ENCODE peak calls at places on chromosome 4, in eight cellular contexts. One of them, this sample, is unnamed.

GRCh38 chr4:15521442-15522039 is 51.9 kb downstream of the CC2D2A start:
- DNase-seq in stimulated activated CD4-positive, alpha-beta T cell treated with anti-CD3 and anti-CD28 coated beads, Interleukin-15, amount 100 ng/mL, for 1 hour: no peak
- DNase-seq in HEK293T: no peak
- DNase-seq in NCI-H1694 treated with DMSO at 0.1 percent for 48 hours: no peak
- DNase-seq in T-helper 2 cell: no peak
- DNase-seq in T-helper 1 cell: no peak
- DNase-seq in ELR: no peak
- DNase-seq in activated naive CD4-positive, alpha-beta T cell treated with anti-CD3 and anti-CD28 coated beads, Interleukin-2, amount 50 U/mL, for 72 hours: no peak
- DNase-seq in this sample: peak

GRCh38 chr4:14054391-14054790 is 426.9 kb upstream of the BOD1L1 start:
- DNase-seq in stimulated activated CD4-positive, alpha-beta T cell treated with anti-CD3 and anti-CD28 coated beads, Interleukin-15, amount 100 ng/mL, for 1 hour: no peak
- DNase-seq in HEK293T: no peak
- DNase-seq in NCI-H1694 treated with DMSO at 0.1 percent for 48 hours: no peak
- DNase-seq in T-helper 2 cell: no peak
- DNase-seq in T-helper 1 cell: no peak
- DNase-seq in ELR: peak
- DNase-seq in activated naive CD4-positive, alpha-beta T cell treated with anti-CD3 and anti-CD28 coated beads, Interleukin-2, amount 50 U/mL, for 72 hours: no peak
- DNase-seq in this sample: no peak

GRCh38 chr4:172232966-172233365 is 419.8 kb downstream of the GALNTL6 start:
- DNase-seq in stimulated activated CD4-positive, alpha-beta T cell treated with anti-CD3 and anti-CD28 coated beads, Interleukin-15, amount 100 ng/mL, for 1 hour: no peak
- DNase-seq in HEK293T: no peak
- DNase-seq in NCI-H1694 treated with DMSO at 0.1 percent for 48 hours: no peak
- DNase-seq in T-helper 2 cell: no peak
- DNase-seq in T-helper 1 cell: no peak
- DNase-seq in ELR: no peak
- DNase-seq in activated naive CD4-positive, alpha-beta T cell treated with anti-CD3 and anti-CD28 coated beads, Interleukin-2, amount 50 U/mL, for 72 hours: no peak
- DNase-seq in this sample: no peak

GRCh38 chr4:184968784-184969201 is 49.5 kb upstream of the HELT start:
- DNase-seq in stimulated activated CD4-positive, alpha-beta T cell treated with anti-CD3 and anti-CD28 coated beads, Interleukin-15, amount 100 ng/mL, for 1 hour: no peak
- DNase-seq in HEK293T: no peak
- DNase-seq in NCI-H1694 treated with DMSO at 0.1 percent for 48 hours: no peak
- DNase-seq in T-helper 2 cell: no peak
- DNase-seq in T-helper 1 cell: no peak
- DNase-seq in ELR: no peak
- DNase-seq in activated naive CD4-positive, alpha-beta T cell treated with anti-CD3 and anti-CD28 coated beads, Interleukin-2, amount 50 U/mL, for 72 hours: no peak
- DNase-seq in this sample: no peak

GRCh38 chr4:41346306-41347061 is 89.8 kb downstream of the UCHL1 start:
- DNase-seq in stimulated activated CD4-positive, alpha-beta T cell treated with anti-CD3 and anti-CD28 coated beads, Interleukin-15, amount 100 ng/mL, for 1 hour: no peak
- DNase-seq in HEK293T: peak
- DNase-seq in NCI-H1694 treated with DMSO at 0.1 percent for 48 hours: no peak
- DNase-seq in T-helper 2 cell: no peak
- DNase-seq in T-helper 1 cell: no peak
- DNase-seq in ELR: peak
- DNase-seq in activated naive CD4-positive, alpha-beta T cell treated with anti-CD3 and anti-CD28 coated beads, Interleukin-2, amount 50 U/mL, for 72 hours: no peak
- DNase-seq in this sample: peak

GRCh38 chr4:84995386-84995785 is 28.9 kb upstream of the WDFY3 start:
- DNase-seq in stimulated activated CD4-positive, alpha-beta T cell treated with anti-CD3 and anti-CD28 coated beads, Interleukin-15, amount 100 ng/mL, for 1 hour: no peak
- DNase-seq in HEK293T: no peak
- DNase-seq in NCI-H1694 treated with DMSO at 0.1 percent for 48 hours: no peak
- DNase-seq in T-helper 2 cell: no peak
- DNase-seq in T-helper 1 cell: no peak
- DNase-seq in ELR: peak
- DNase-seq in activated naive CD4-positive, alpha-beta T cell treated with anti-CD3 and anti-CD28 coated beads, Interleukin-2, amount 50 U/mL, for 72 hours: no peak
- DNase-seq in this sample: peak

GRCh38 chr4:69831646-69832325 is 28.2 kb downstream of the SULT1E1 start:
- DNase-seq in stimulated activated CD4-positive, alpha-beta T cell treated with anti-CD3 and anti-CD28 coated beads, Interleukin-15, amount 100 ng/mL, for 1 hour: no peak
- DNase-seq in HEK293T: no peak
- DNase-seq in NCI-H1694 treated with DMSO at 0.1 percent for 48 hours: no peak
- DNase-seq in T-helper 2 cell: peak
- DNase-seq in T-helper 1 cell: no peak
- DNase-seq in ELR: no peak
- DNase-seq in activated naive CD4-positive, alpha-beta T cell treated with anti-CD3 and anti-CD28 coated beads, Interleukin-2, amount 50 U/mL, for 72 hours: no peak
- DNase-seq in this sample: no peak

GRCh38 chr4:87574996-87575395 is 33.3 kb upstream of the DSPP start:
- DNase-seq in stimulated activated CD4-positive, alpha-beta T cell treated with anti-CD3 and anti-CD28 coated beads, Interleukin-15, amount 100 ng/mL, for 1 hour: no peak
- DNase-seq in HEK293T: no peak
- DNase-seq in NCI-H1694 treated with DMSO at 0.1 percent for 48 hours: no peak
- DNase-seq in T-helper 2 cell: no peak
- DNase-seq in T-helper 1 cell: no peak
- DNase-seq in ELR: peak
- DNase-seq in activated naive CD4-positive, alpha-beta T cell treated with anti-CD3 and anti-CD28 coated beads, Interleukin-2, amount 50 U/mL, for 72 hours: no peak
- DNase-seq in this sample: peak

GRCh38 chr4:88659890-88660208 is 37.8 kb downstream of the NAP1L5 start:
- DNase-seq in stimulated activated CD4-positive, alpha-beta T cell treated with anti-CD3 and anti-CD28 coated beads, Interleukin-15, amount 100 ng/mL, for 1 hour: no peak
- DNase-seq in HEK293T: no peak
- DNase-seq in NCI-H1694 treated with DMSO at 0.1 percent for 48 hours: no peak
- DNase-seq in T-helper 2 cell: no peak
- DNase-seq in T-helper 1 cell: no peak
- DNase-seq in ELR: no peak
- DNase-seq in activated naive CD4-positive, alpha-beta T cell treated with anti-CD3 and anti-CD28 coated beads, Interleukin-2, amount 50 U/mL, for 72 hours: no peak
- DNase-seq in this sample: no peak